ENCODE peak calls at places on chromosomes 1 and 21, in six cellular contexts. One of them, this sample, is unnamed.

GRCh38 chr1:221816899-221817298 is 75.0 kb upstream of the DUSP10 start:
- DNase-seq in mesendoderm: peak; percentile 82
- DNase-seq in brain microvascular endothelial cell: peak; percentile 87
- DNase-seq in endothelial cell of umbilical vein: no peak
- DNase-seq in RWPE1: peak; percentile 51
- DNase-seq in GM23248: peak; percentile 92
- DNase-seq in this sample: no peak

GRCh38 chr1:50246869-50247268 is 138.1 kb downstream of the ELAVL4 start:
- DNase-seq in mesendoderm: no peak
- DNase-seq in endothelial cell of umbilical vein: no peak
- DNase-seq in brain microvascular endothelial cell: no peak
- DNase-seq in RWPE1: no peak
- DNase-seq in GM23248: peak; percentile 20
- DNase-seq in this sample: no peak

GRCh38 chr1:179169616-179170467 is 59.6 kb downstream of the ABL2 start:
- DNase-seq in mesendoderm: no peak
- DNase-seq in endothelial cell of umbilical vein: no peak
- DNase-seq in brain microvascular endothelial cell: peak; percentile 68
- DNase-seq in RWPE1: peak; percentile 52
- DNase-seq in GM23248: peak; percentile 90
- DNase-seq in this sample: no peak

GRCh38 chr1:21624577-21625389 is 44.4 kb downstream of the RAP1GAP start:
- DNase-seq in RWPE1: no peak
- DNase-seq in GM23248: no peak
- DNase-seq in endothelial cell of umbilical vein: no peak
- DNase-seq in brain microvascular endothelial cell: no peak
- DNase-seq in mesendoderm: no peak
- DNase-seq in this sample: no peak

GRCh38 chr1:190479537-190479936 is 1.9 kb upstream of the BRINP3 start:
- DNase-seq in endothelial cell of umbilical vein: no peak
- DNase-seq in brain microvascular endothelial cell: no peak
- DNase-seq in RWPE1: no peak
- DNase-seq in mesendoderm: peak; percentile 19
- DNase-seq in GM23248: no peak
- DNase-seq in this sample: no peak

GRCh38 chr1:3543076-3544049 is 67.9 kb downstream of the MEGF6 start:
- DNase-seq in GM23248: peak; percentile 96
- DNase-seq in RWPE1: peak; percentile 87
- DNase-seq in endothelial cell of umbilical vein: peak; percentile 29
- DNase-seq in brain microvascular endothelial cell: peak; percentile 82
- DNase-seq in mesendoderm: peak; percentile 73
- DNase-seq in this sample: no peak

GRCh38 chr1:229199892-229200291 is 71.0 kb upstream of the RAB4A start:
- DNase-seq in mesendoderm: no peak
- DNase-seq in endothelial cell of umbilical vein: no peak
- DNase-seq in GM23248: no peak
- DNase-seq in brain microvascular endothelial cell: no peak
- DNase-seq in RWPE1: no peak
- DNase-seq in this sample: no peak

GRCh38 chr1:225451840-225452515 is 24.1 kb upstream of the LBR start:
- DNase-seq in RWPE1: no peak
- DNase-seq in mesendoderm: no peak
- DNase-seq in brain microvascular endothelial cell: no peak
- DNase-seq in GM23248: no peak
- DNase-seq in endothelial cell of umbilical vein: no peak
- DNase-seq in this sample: no peak

GRCh38 chr1:59947047-59947938 is 20.7 kb upstream of the CYP2J2 start:
- DNase-seq in RWPE1: peak; percentile 65
- DNase-seq in brain microvascular endothelial cell: peak; percentile 63
- DNase-seq in endothelial cell of umbilical vein: peak; percentile 67
- DNase-seq in mesendoderm: peak; percentile 72
- DNase-seq in GM23248: peak; percentile 82
- DNase-seq in this sample: peak; percentile 55

GRCh38 chr1:188027613-188028012 is 1198.9 kb downstream of the PLA2G4A start:
- DNase-seq in RWPE1: peak; percentile 45
- DNase-seq in endothelial cell of umbilical vein: peak; percentile 94
- DNase-seq in GM23248: peak; percentile 73
- DNase-seq in mesendoderm: peak; percentile 11
- DNase-seq in brain microvascular endothelial cell: peak; percentile 65
- DNase-seq in this sample: no peak

GRCh38 chr1:230754831-230755230 is 7.6 kb downstream of the CAPN9 start:
- DNase-seq in RWPE1: no peak
- DNase-seq in GM23248: peak; percentile 58
- DNase-seq in endothelial cell of umbilical vein: no peak
- DNase-seq in brain microvascular endothelial cell: peak; percentile 9
- DNase-seq in mesendoderm: no peak
- DNase-seq in this sample: no peak

GRCh38 chr1:30267046-30267445 is 456.3 kb downstream of the MATN1 start:
- DNase-seq in GM23248: no peak
- DNase-seq in endothelial cell of umbilical vein: no peak
- DNase-seq in brain microvascular endothelial cell: no peak
- DNase-seq in mesendoderm: no peak
- DNase-seq in RWPE1: no peak
- DNase-seq in this sample: no peak

GRCh38 chr1:40735234-40735633 is 43.7 kb downstream of the NFYC start:
- DNase-seq in GM23248: no peak
- DNase-seq in mesendoderm: no peak
- DNase-seq in RWPE1: no peak
- DNase-seq in endothelial cell of umbilical vein: no peak
- DNase-seq in brain microvascular endothelial cell: no peak
- DNase-seq in this sample: no peak
- H3K27ac ChIP-seq in GM23248: no peak overlapping the region
- H3K27ac ChIP-seq in mesendoderm: no peak overlapping the region
- H3K27ac ChIP-seq in RWPE1: no peak overlapping the region
- H3K27ac ChIP-seq in endothelial cell of umbilical vein: no peak overlapping the region
- H3K27ac ChIP-seq in brain microvascular endothelial cell: no peak overlapping the region
- H3K27ac ChIP-seq in this sample: no peak overlapping the region

GRCh38 chr1:202063093-202063492 is 52.7 kb downstream of the ELF3 start:
- DNase-seq in RWPE1: no peak
- DNase-seq in endothelial cell of umbilical vein: no peak
- DNase-seq in mesendoderm: peak; percentile 87
- DNase-seq in brain microvascular endothelial cell: peak; percentile 9
- DNase-seq in GM23248: no peak
- DNase-seq in this sample: peak; percentile 43
- H3K27ac ChIP-seq in RWPE1: no peak overlapping the region
- H3K27ac ChIP-seq in endothelial cell of umbilical vein: no peak overlapping the region
- H3K27ac ChIP-seq in mesendoderm: no peak overlapping the region
- H3K27ac ChIP-seq in brain microvascular endothelial cell: no peak overlapping the region
- H3K27ac ChIP-seq in GM23248: no peak overlapping the region
- H3K27ac ChIP-seq in this sample: peak overlapping the region; percentile 33

DNA sequence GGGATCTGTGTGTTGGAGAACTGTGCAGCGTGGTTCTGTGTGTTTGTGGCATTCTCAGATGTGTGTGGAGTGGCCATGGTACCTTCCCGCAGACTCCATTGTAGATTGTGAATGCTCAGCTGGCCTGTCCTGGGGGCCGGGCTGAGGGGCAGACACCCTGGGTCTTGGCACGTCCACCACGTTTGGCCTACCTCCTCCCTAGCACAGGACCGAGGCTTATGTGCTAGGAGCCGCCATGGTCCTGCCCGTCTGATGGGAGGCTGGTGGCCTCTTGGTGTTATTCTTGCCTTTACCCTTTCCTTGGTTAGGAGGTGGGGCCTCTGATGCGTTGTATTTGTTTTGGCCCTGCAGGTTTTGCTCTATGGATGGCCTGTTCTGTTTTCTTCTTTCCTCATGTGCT is 25.1 kb downstream of the SNAP47 start:
- DNase-seq in mesendoderm: no peak
- DNase-seq in GM23248: no peak
- DNase-seq in endothelial cell of umbilical vein: no peak
- DNase-seq in RWPE1: no peak
- DNase-seq in brain microvascular endothelial cell: no peak
- DNase-seq in this sample: no peak
- H3K27ac ChIP-seq in mesendoderm: no peak overlapping the region
- H3K27ac ChIP-seq in GM23248: peak overlapping the region; percentile 68
- H3K27ac ChIP-seq in endothelial cell of umbilical vein: no peak overlapping the region
- H3K27ac ChIP-seq in RWPE1: peak overlapping the region; percentile 59
- H3K27ac ChIP-seq in brain microvascular endothelial cell: no peak overlapping the region
- H3K27ac ChIP-seq in this sample: no peak overlapping the region

DNA sequence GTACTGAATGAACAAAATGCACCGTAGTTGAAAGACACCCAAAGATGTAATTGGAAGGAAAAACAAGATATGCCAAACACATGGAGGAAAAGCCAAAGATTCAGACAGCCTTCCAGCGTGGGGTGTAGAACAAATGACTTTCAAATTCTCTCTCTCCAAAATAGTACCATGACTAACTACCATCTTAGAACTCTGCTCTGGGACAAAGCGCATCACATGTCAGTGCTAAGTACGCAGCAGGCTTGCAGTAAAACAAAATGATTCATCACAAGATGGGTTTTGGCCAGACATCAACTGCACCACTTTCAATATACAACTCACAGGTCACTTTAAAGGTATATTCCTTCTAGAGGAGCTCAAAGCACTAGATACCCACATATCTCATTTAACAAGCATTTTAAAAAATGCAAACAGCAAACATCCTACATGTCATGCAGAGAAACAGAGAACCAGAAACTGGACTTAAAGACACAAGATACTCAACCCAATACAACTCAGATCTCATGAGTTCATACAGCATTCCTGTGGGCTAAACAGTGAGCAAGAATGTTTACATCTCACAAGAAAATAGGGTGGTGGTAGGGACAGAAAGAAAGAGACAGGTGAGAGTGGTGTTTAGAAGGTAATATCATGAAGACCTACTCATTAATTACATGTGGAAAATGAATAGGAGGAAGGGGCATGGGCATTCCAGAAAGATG is 75.7 kb downstream of the BCAR3 start:
- DNase-seq in GM23248: peak; percentile 96
- DNase-seq in mesendoderm: no peak
- DNase-seq in endothelial cell of umbilical vein: peak; percentile 43
- DNase-seq in brain microvascular endothelial cell: peak; percentile 93
- DNase-seq in RWPE1: peak; percentile 82
- DNase-seq in this sample: no peak
- H3K27ac ChIP-seq in GM23248: peak overlapping the region; percentile 84
- H3K27ac ChIP-seq in mesendoderm: no peak overlapping the region
- H3K27ac ChIP-seq in endothelial cell of umbilical vein: no peak overlapping the region
- H3K27ac ChIP-seq in brain microvascular endothelial cell: peak overlapping the region; percentile 63
- H3K27ac ChIP-seq in RWPE1: peak overlapping the region; percentile 70
- H3K27ac ChIP-seq in this sample: no peak overlapping the region

DNA sequence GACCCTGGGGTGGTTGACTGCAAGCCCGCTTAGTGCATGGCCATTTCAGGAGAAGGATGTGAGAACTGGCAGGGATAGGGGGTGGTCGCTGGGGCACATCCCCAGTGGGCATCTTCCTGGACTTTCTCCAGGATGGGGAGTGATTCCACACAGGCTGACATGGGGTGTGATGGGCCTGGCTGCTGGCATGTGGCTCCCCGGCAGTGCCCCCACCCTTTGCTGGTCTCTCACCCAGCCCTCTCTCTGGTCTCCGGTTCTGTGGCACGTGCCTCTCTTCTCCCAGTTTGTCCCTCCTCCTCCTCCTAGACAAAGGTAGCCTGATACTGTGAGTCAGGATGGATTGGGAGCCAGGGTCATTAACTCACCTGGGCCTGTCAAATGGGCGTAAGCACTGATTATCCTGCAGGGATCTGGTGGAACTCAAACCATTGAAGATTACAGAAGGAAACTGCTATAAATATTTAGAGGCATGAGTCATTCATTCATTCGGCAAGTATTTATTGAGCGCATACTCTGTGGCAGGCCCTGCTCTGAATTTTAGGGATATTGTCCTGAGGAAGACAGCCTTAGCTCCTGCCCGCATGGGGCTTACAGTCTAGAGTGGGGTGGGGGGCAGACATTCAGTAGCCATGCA is 23.6 kb upstream of the EPS8L3 start:
- DNase-seq in GM23248: peak; percentile 43
- DNase-seq in brain microvascular endothelial cell: no peak
- DNase-seq in endothelial cell of umbilical vein: no peak
- DNase-seq in mesendoderm: no peak
- DNase-seq in RWPE1: peak; percentile 79
- DNase-seq in this sample: no peak
- H3K27ac ChIP-seq in GM23248: no peak overlapping the region
- H3K27ac ChIP-seq in brain microvascular endothelial cell: no peak overlapping the region
- H3K27ac ChIP-seq in endothelial cell of umbilical vein: no peak overlapping the region
- H3K27ac ChIP-seq in mesendoderm: no peak overlapping the region
- H3K27ac ChIP-seq in RWPE1: no peak overlapping the region
- H3K27ac ChIP-seq in this sample: no peak overlapping the region

GRCh38 chr1:156098782-156099181 is 15.7 kb upstream of the LMNA start:
- DNase-seq in endothelial cell of umbilical vein: no peak
- DNase-seq in GM23248: no peak
- DNase-seq in brain microvascular endothelial cell: no peak
- DNase-seq in RWPE1: no peak
- DNase-seq in mesendoderm: no peak
- DNase-seq in this sample: no peak
- H3K27ac ChIP-seq in endothelial cell of umbilical vein: no peak overlapping the region
- H3K27ac ChIP-seq in GM23248: no peak overlapping the region
- H3K27ac ChIP-seq in brain microvascular endothelial cell: no peak overlapping the region
- H3K27ac ChIP-seq in RWPE1: peak overlapping the region; percentile 98
- H3K27ac ChIP-seq in mesendoderm: no peak overlapping the region
- H3K27ac ChIP-seq in this sample: peak overlapping the region; percentile 52

DNA sequence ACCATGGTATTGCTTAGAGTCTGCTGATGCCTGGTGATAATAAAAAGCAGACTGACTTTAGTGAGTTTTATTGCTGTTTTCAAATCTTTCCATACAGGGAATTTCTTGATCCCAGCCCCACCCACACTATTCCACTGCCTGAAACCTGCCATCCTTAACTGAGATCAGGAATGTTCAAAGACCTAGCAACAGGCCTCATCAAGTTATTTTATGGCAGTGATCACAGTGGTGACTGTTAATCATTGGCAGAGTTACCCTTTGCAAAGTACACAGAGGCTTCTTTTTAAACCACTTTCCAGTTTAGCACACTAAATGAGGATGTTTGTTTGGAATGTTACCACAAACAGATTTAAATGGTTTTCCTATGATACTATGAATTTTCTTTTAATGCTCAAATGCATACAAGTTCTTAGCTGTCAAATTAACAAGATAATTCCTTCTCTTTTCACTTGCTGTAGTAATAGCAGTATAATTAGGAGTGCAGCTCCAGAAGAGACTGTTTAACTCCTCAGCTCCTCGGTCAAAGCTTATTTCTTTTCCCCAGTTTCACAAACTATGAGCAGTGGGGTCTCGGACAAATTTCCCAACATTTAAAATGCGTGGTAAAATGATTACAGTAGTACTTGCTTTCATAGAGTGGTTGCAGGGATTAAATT is 69.9 kb upstream of the USP25 start:
- DNase-seq in mesendoderm: no peak
- DNase-seq in endothelial cell of umbilical vein: no peak
- DNase-seq in GM23248: no peak
- DNase-seq in brain microvascular endothelial cell: no peak
- DNase-seq in RWPE1: no peak
- DNase-seq in this sample: no peak
- H3K27ac ChIP-seq in mesendoderm: no peak overlapping the region
- H3K27ac ChIP-seq in endothelial cell of umbilical vein: no peak overlapping the region
- H3K27ac ChIP-seq in GM23248: no peak overlapping the region
- H3K27ac ChIP-seq in brain microvascular endothelial cell: no peak overlapping the region
- H3K27ac ChIP-seq in RWPE1: no peak overlapping the region
- H3K27ac ChIP-seq in this sample: no peak overlapping the region